ENCODE peak calls at places on chromosomes 11 and 22, in six cellular contexts. One of them, this sample, is unnamed.

GRCh38 chr11:63683133-63683991 is 2.1 kb downstream of the RTN3 start:
- DNase-seq in PC-3: peak; percentile 56
- DNase-seq in adrenal gland: no peak
- DNase-seq in CD4-positive, alpha-beta memory T cell: no peak
- DNase-seq in SJSA1: no peak
- DNase-seq in fibroblast of lung: peak; percentile 65
- DNase-seq in this sample: peak; percentile 15

GRCh38 chr11:117465236-117465997 is 137.8 kb downstream of the CEP164 start:
- DNase-seq in SJSA1: no peak
- DNase-seq in adrenal gland: no peak
- DNase-seq in CD4-positive, alpha-beta memory T cell: no peak
- DNase-seq in fibroblast of lung: no peak
- DNase-seq in PC-3: no peak
- DNase-seq in this sample: no peak

GRCh38 chr11:211295-211694 is 3.8 kb downstream of the RIC8A start:
- DNase-seq in adrenal gland: peak; percentile 55
- DNase-seq in PC-3: no peak
- DNase-seq in fibroblast of lung: no peak
- DNase-seq in SJSA1: no peak
- DNase-seq in CD4-positive, alpha-beta memory T cell: no peak
- DNase-seq in this sample: no peak

GRCh38 chr11:107593941-107594340 is 3.0 kb downstream of the ELMOD1 start:
- DNase-seq in adrenal gland: no peak
- DNase-seq in CD4-positive, alpha-beta memory T cell: no peak
- DNase-seq in SJSA1: no peak
- DNase-seq in PC-3: no peak
- DNase-seq in fibroblast of lung: no peak
- DNase-seq in this sample: no peak

GRCh38 chr22:49296561-49296960 is 531.1 kb downstream of the BRD1 start:
- DNase-seq in adrenal gland: peak; percentile 6
- DNase-seq in PC-3: no peak
- DNase-seq in SJSA1: no peak
- DNase-seq in fibroblast of lung: no peak
- DNase-seq in CD4-positive, alpha-beta memory T cell: no peak
- DNase-seq in this sample: no peak

GRCh38 chr11:8777907-8778767 is 95.5 kb downstream of the RPL27A start:
- DNase-seq in SJSA1: no peak
- DNase-seq in adrenal gland: no peak
- DNase-seq in CD4-positive, alpha-beta memory T cell: no peak
- DNase-seq in fibroblast of lung: peak; percentile 62
- DNase-seq in PC-3: no peak
- DNase-seq in this sample: no peak

GRCh38 chr11:63869686-63870085 is 30.8 kb downstream of the MARK2 start:
- DNase-seq in SJSA1: no peak
- DNase-seq in CD4-positive, alpha-beta memory T cell: peak; percentile 57
- DNase-seq in PC-3: no peak
- DNase-seq in adrenal gland: no peak
- DNase-seq in fibroblast of lung: no peak
- DNase-seq in this sample: peak; percentile 47

GRCh38 chr11:126459691-126460404 is 104.4 kb downstream of the ST3GAL4 start:
- DNase-seq in fibroblast of lung: peak; percentile 40
- DNase-seq in CD4-positive, alpha-beta memory T cell: no peak
- DNase-seq in SJSA1: no peak
- DNase-seq in adrenal gland: no peak
- DNase-seq in PC-3: no peak
- DNase-seq in this sample: no peak

GRCh38 chr22:32333141-32333768 is 24.4 kb upstream of the RFPL3 start:
- DNase-seq in adrenal gland: peak; percentile 31
- DNase-seq in PC-3: no peak
- DNase-seq in SJSA1: no peak
- DNase-seq in fibroblast of lung: no peak
- DNase-seq in CD4-positive, alpha-beta memory T cell: no peak
- DNase-seq in this sample: no peak

GRCh38 chr11:122197055-122197987 is 81.3 kb upstream of the BLID start:
- DNase-seq in fibroblast of lung: peak; percentile 100
- DNase-seq in PC-3: peak; percentile 100
- DNase-seq in SJSA1: peak; percentile 88
- DNase-seq in adrenal gland: peak; percentile 78
- DNase-seq in CD4-positive, alpha-beta memory T cell: no peak
- DNase-seq in this sample: no peak

GRCh38 chr11:18671246-18671645 is 27.3 kb upstream of the TMEM86A start:
- DNase-seq in adrenal gland: no peak
- DNase-seq in CD4-positive, alpha-beta memory T cell: no peak
- DNase-seq in fibroblast of lung: no peak
- DNase-seq in PC-3: peak; percentile 19
- DNase-seq in SJSA1: no peak
- DNase-seq in this sample: no peak

GRCh38 chr11:112961751-112962747 is 829 bp downstream of the NCAM1 start:
- DNase-seq in SJSA1: peak; percentile 41
- DNase-seq in CD4-positive, alpha-beta memory T cell: no peak
- DNase-seq in adrenal gland: peak; percentile 66
- DNase-seq in PC-3: no peak
- DNase-seq in fibroblast of lung: no peak
- DNase-seq in this sample: no peak

GRCh38 chr22:46592390-46592872 is 27.8 kb upstream of the GRAMD4 start:
- DNase-seq in adrenal gland: no peak
- DNase-seq in PC-3: peak; percentile 31
- DNase-seq in CD4-positive, alpha-beta memory T cell: peak; percentile 16
- DNase-seq in fibroblast of lung: peak; percentile 92
- DNase-seq in SJSA1: peak; percentile 63
- DNase-seq in this sample: no peak

GRCh38 chr22:29225422-29226090 is 19.9 kb downstream of the EMID1 start:
- DNase-seq in PC-3: no peak
- DNase-seq in adrenal gland: peak; percentile 80
- DNase-seq in CD4-positive, alpha-beta memory T cell: no peak
- DNase-seq in fibroblast of lung: peak; percentile 5
- DNase-seq in SJSA1: peak; percentile 34
- DNase-seq in this sample: peak; percentile 2

GRCh38 chr11:74417860-74418508 is 19.8 kb upstream of the PGM2L1 start:
- DNase-seq in SJSA1: no peak
- DNase-seq in CD4-positive, alpha-beta memory T cell: no peak
- DNase-seq in PC-3: no peak
- DNase-seq in fibroblast of lung: peak; percentile 37
- DNase-seq in adrenal gland: no peak
- DNase-seq in this sample: no peak

GRCh38 chr11:36249271-36249670 is 40.0 kb downstream of the COMMD9 start:
- DNase-seq in CD4-positive, alpha-beta memory T cell: no peak
- DNase-seq in PC-3: peak; percentile 71
- DNase-seq in adrenal gland: no peak
- DNase-seq in fibroblast of lung: peak; percentile 86
- DNase-seq in SJSA1: peak; percentile 43
- DNase-seq in this sample: no peak

GRCh38 chr11:82988936-82989627 is 82.6 kb downstream of the RAB30 start:
- DNase-seq in CD4-positive, alpha-beta memory T cell: no peak
- DNase-seq in adrenal gland: no peak
- DNase-seq in fibroblast of lung: no peak
- DNase-seq in PC-3: no peak
- DNase-seq in SJSA1: no peak
- DNase-seq in this sample: peak; percentile 41

GRCh38 chr11:116461789-116462188 is 311.0 kb downstream of the BUD13 start:
- DNase-seq in PC-3: no peak
- DNase-seq in adrenal gland: no peak
- DNase-seq in fibroblast of lung: no peak
- DNase-seq in CD4-positive, alpha-beta memory T cell: no peak
- DNase-seq in SJSA1: no peak
- DNase-seq in this sample: no peak

GRCh38 chr11:72831521-72832300 is 17.5 kb downstream of the ATG16L2 start:
- DNase-seq in SJSA1: peak; percentile 42
- DNase-seq in adrenal gland: peak; percentile 96
- DNase-seq in CD4-positive, alpha-beta memory T cell: peak; percentile 48
- DNase-seq in fibroblast of lung: peak; percentile 54
- DNase-seq in PC-3: peak; percentile 76
- DNase-seq in this sample: peak; percentile 68

GRCh38 chr11:36007127-36007824 is 63.4 kb downstream of the LDLRAD3 start:
- DNase-seq in SJSA1: no peak
- DNase-seq in adrenal gland: no peak
- DNase-seq in fibroblast of lung: no peak
- DNase-seq in CD4-positive, alpha-beta memory T cell: no peak
- DNase-seq in PC-3: peak; percentile 84
- DNase-seq in this sample: no peak

GRCh38 chr11:79078999-79079398 is 361.8 kb downstream of the TENM4 start:
- DNase-seq in PC-3: no peak
- DNase-seq in SJSA1: no peak
- DNase-seq in adrenal gland: peak; percentile 69
- DNase-seq in fibroblast of lung: no peak
- DNase-seq in CD4-positive, alpha-beta memory T cell: no peak
- DNase-seq in this sample: peak; percentile 49

GRCh38 chr22:41833369-41834004 is 582 bp downstream of the SREBF2 start:
- DNase-seq in PC-3: peak; percentile 6
- DNase-seq in adrenal gland: peak; percentile 79
- DNase-seq in fibroblast of lung: peak; percentile 45
- DNase-seq in CD4-positive, alpha-beta memory T cell: peak; percentile 59
- DNase-seq in SJSA1: peak; percentile 52
- DNase-seq in this sample: peak; percentile 49

GRCh38 chr22:50604256-50604580 is 3.6 kb downstream of the MAPK8IP2 start:
- DNase-seq in CD4-positive, alpha-beta memory T cell: no peak
- DNase-seq in SJSA1: no peak
- DNase-seq in PC-3: no peak
- DNase-seq in fibroblast of lung: no peak
- DNase-seq in adrenal gland: no peak
- DNase-seq in this sample: no peak

GRCh38 chr22:41713004-41713403 is 13.7 kb downstream of the MEI1 start:
- DNase-seq in adrenal gland: no peak
- DNase-seq in fibroblast of lung: no peak
- DNase-seq in SJSA1: no peak
- DNase-seq in CD4-positive, alpha-beta memory T cell: no peak
- DNase-seq in PC-3: peak; percentile 21
- DNase-seq in this sample: no peak

GRCh38 chr11:33013706-33014105 is 2.0 kb upstream of the DEPDC7 start:
- DNase-seq in fibroblast of lung: no peak
- DNase-seq in adrenal gland: no peak
- DNase-seq in SJSA1: no peak
- DNase-seq in PC-3: no peak
- DNase-seq in CD4-positive, alpha-beta memory T cell: no peak
- DNase-seq in this sample: peak; percentile 33

GRCh38 chr11:44530413-44531115 is 34.9 kb upstream of the CD82 start:
- DNase-seq in SJSA1: no peak
- DNase-seq in fibroblast of lung: peak; percentile 51
- DNase-seq in PC-3: peak; percentile 47
- DNase-seq in adrenal gland: no peak
- DNase-seq in CD4-positive, alpha-beta memory T cell: no peak
- DNase-seq in this sample: no peak

GRCh38 chr22:24106385-24107381 is 74.6 kb upstream of the SUSD2 start:
- DNase-seq in CD4-positive, alpha-beta memory T cell: peak; percentile 35
- DNase-seq in SJSA1: no peak
- DNase-seq in fibroblast of lung: no peak
- DNase-seq in PC-3: no peak
- DNase-seq in adrenal gland: peak; percentile 58
- DNase-seq in this sample: no peak

GRCh38 chr11:74506823-74507222 is 13.3 kb upstream of the LIPT2 start:
- DNase-seq in CD4-positive, alpha-beta memory T cell: no peak
- DNase-seq in fibroblast of lung: no peak
- DNase-seq in SJSA1: no peak
- DNase-seq in PC-3: no peak
- DNase-seq in adrenal gland: no peak
- DNase-seq in this sample: no peak

GRCh38 chr11:10899542-10899830 is 41.6 kb upstream of the ZBED5 start:
- DNase-seq in SJSA1: no peak
- DNase-seq in fibroblast of lung: no peak
- DNase-seq in adrenal gland: no peak
- DNase-seq in PC-3: no peak
- DNase-seq in CD4-positive, alpha-beta memory T cell: no peak
- DNase-seq in this sample: peak; percentile 37

DNA sequence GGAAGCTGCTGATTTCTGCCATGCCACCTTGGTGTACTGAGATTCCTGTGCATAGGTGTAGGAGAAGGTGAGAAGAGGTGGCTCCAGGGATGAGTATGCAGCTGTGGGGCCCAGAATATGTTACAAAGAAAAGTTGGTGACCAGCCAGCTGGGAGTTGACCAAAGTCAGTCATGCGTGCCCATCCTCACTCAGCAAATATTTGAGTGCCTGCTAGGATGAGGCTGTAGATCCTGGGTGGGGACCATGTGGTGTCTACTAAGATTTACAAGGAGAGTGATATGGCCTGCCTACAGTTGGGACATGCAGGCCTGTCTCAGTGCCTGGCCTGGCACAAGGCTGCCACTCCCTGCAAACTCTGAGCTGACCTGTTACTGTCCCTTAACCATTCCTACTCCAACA is 19.4 kb downstream of the RNF185 start:
- DNase-seq in SJSA1: peak; percentile 50
- DNase-seq in CD4-positive, alpha-beta memory T cell: no peak
- DNase-seq in adrenal gland: no peak
- DNase-seq in PC-3: peak; percentile 92
- DNase-seq in fibroblast of lung: peak; percentile 68
- DNase-seq in this sample: peak; percentile 59
- H3K27ac ChIP-seq in SJSA1: peak overlapping the region; percentile 30
- H3K27ac ChIP-seq in CD4-positive, alpha-beta memory T cell: no peak overlapping the region
- H3K27ac ChIP-seq in adrenal gland: no peak overlapping the region
- H3K27ac ChIP-seq in PC-3: peak overlapping the region; percentile 75
- H3K27ac ChIP-seq in fibroblast of lung: no peak overlapping the region
- H3K27ac ChIP-seq in this sample: no peak overlapping the region

DNA sequence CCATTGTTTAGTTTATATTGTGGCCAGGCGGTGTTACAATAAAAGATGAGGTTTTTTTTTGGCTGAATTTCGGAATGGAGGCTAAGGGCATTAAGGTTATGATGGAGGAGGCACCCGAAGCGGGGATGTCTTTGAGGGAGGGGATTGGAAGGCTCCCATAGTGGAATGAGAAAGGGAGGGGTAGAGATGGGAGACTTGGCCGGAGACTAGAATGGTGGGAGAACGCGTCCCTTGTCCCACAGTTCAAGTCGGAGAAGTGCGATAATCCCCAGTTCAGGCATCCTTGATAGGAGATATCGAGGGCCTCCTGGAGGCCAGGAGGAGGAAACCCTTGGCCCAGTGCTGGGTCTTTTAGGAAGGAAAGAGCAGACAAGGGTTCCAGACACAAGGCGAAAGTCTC is 21.6 kb downstream of the ZNF195 start:
- DNase-seq in SJSA1: no peak
- DNase-seq in adrenal gland: no peak
- DNase-seq in fibroblast of lung: no peak
- DNase-seq in CD4-positive, alpha-beta memory T cell: no peak
- DNase-seq in PC-3: no peak
- DNase-seq in this sample: no peak
- H3K9me3 ChIP-seq in SJSA1: peaks cover 46% of the 10 kb centered on the region
- H3K9me3 ChIP-seq in adrenal gland: no peaks in the 10 kb centered on the region
- H3K9me3 ChIP-seq in fibroblast of lung: peaks cover 8% of the 10 kb centered on the region
- H3K9me3 ChIP-seq in CD4-positive, alpha-beta memory T cell: peaks cover 63% of the 10 kb centered on the region
- H3K9me3 ChIP-seq in PC-3: peaks cover 34% of the 10 kb centered on the region
- H3K9me3 ChIP-seq in this sample: peaks cover 5% of the 10 kb centered on the region

DNA sequence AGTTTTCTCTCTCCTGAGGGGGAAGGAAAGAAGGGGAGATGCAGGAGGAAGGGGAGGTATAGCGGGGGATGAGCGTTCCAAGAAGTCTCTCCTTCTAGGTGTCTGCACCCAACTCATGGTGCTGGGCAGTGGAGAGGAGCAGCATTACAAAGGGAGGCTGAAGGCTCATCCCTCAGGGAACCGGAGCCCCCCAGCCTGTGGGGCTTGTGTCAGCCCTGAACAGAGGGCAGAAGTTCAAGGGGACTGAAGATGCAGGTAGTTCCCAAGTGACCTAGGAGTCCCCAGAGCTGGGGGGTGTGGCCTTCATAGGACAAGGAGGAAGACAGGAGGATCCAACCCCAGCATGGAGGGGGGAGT is 1.8 kb downstream of the C11orf68 start:
- DNase-seq in SJSA1: no peak
- DNase-seq in adrenal gland: no peak
- DNase-seq in CD4-positive, alpha-beta memory T cell: no peak
- DNase-seq in PC-3: peak; percentile 31
- DNase-seq in fibroblast of lung: no peak
- DNase-seq in this sample: no peak
- H3K4me3 ChIP-seq in SJSA1: peak overlapping the region; percentile 94
- H3K4me3 ChIP-seq in adrenal gland: no peak overlapping the region
- H3K4me3 ChIP-seq in CD4-positive, alpha-beta memory T cell: no peak overlapping the region
- H3K4me3 ChIP-seq in PC-3: peak overlapping the region; percentile 76
- H3K4me3 ChIP-seq in fibroblast of lung: no peak overlapping the region
- H3K4me3 ChIP-seq in this sample: no peak overlapping the region

GRCh38 chr11:67405688-67406339 is 1.9 kb downstream of the TBC1D10C start:
- DNase-seq in PC-3: no peak
- DNase-seq in SJSA1: no peak
- DNase-seq in fibroblast of lung: no peak
- DNase-seq in adrenal gland: no peak
- DNase-seq in CD4-positive, alpha-beta memory T cell: no peak
- DNase-seq in this sample: no peak
- H3K27ac ChIP-seq in PC-3: no peak overlapping the region
- H3K27ac ChIP-seq in SJSA1: no peak overlapping the region
- H3K27ac ChIP-seq in fibroblast of lung: no peak overlapping the region
- H3K27ac ChIP-seq in adrenal gland: no peak overlapping the region
- H3K27ac ChIP-seq in CD4-positive, alpha-beta memory T cell: peak overlapping the region; percentile 81
- H3K27ac ChIP-seq in this sample: no peak overlapping the region

This sample was measured in small intestine.